ENCODE peak calls at places on chromosomes 2 and 18, in ten cellular contexts. I is fibroblast of pulmonary artery; F is tibial artery; L is CD8-positive, alpha-beta T cell; J is BJ; V is OCI-LY7; P is AG04449; T is left ventricle myocardium inferior; M is HCT116; K is ascending aorta. E is an unnamed sample.

GRCh38 chr18:11121426-11121825 is 27.9 kb downstream of the PIEZO2 start:
- DNase-seq in I (peak; percentile 41), F (no peak), L (no peak), J (no peak), V (no peak), P (no peak), T (no peak), M (no peak), K (no peak), E (no peak)

GRCh38 chr2:127584516-127585033 is 49.1 kb downstream of the MYO7B start:
- DNase-seq in I (no peak), F (no peak), L (no peak), J (no peak), V (no peak), P (no peak), T (no peak), M (no peak), K (peak; percentile 46), E (no peak)

GRCh38 chr18:24402209-24402785 is 4.7 kb upstream of the OSBPL1A start:
- DNase-seq in I (no peak), F (no peak), L (no peak), J (no peak), V (peak; percentile 4), P (no peak), T (no peak), M (no peak), K (no peak), E (no peak)

GRCh38 chr2:99689135-99689742 is 199.4 kb upstream of the REV1 start:
- DNase-seq in I (no peak), F (no peak), L (no peak), J (no peak), V (peak; percentile 18), P (no peak), T (no peak), M (no peak), K (no peak), E (no peak)

GRCh38 chr2:204842731-204843490 is 297.6 kb downstream of the PARD3B start:
- DNase-seq in I (peak; percentile 93), F (peak; percentile 49), L (no peak), J (peak; percentile 86), V (no peak), P (peak; percentile 83), T (no peak), M (no peak), K (peak; percentile 72), E (no peak)

GRCh38 chr2:174610243-174610995 is 12.8 kb upstream of the WIPF1 start:
- DNase-seq in I (no peak), F (no peak), L (no peak), J (no peak), V (peak; percentile 27), P (no peak), T (no peak), M (no peak), K (no peak), E (no peak)

GRCh38 chr18:7793100-7793499 is 226.0 kb downstream of the PTPRM start:
- DNase-seq in I (no peak), F (no peak), L (no peak), J (no peak), V (no peak), P (no peak), T (no peak), M (no peak), K (no peak), E (no peak)

GRCh38 chr18:21458322-21458721 is 142.2 kb downstream of the ESCO1 start:
- DNase-seq in I (no peak), F (no peak), L (no peak), J (no peak), V (no peak), P (no peak), T (peak; percentile 40), M (no peak), K (peak; percentile 71), E (no peak)

DNA sequence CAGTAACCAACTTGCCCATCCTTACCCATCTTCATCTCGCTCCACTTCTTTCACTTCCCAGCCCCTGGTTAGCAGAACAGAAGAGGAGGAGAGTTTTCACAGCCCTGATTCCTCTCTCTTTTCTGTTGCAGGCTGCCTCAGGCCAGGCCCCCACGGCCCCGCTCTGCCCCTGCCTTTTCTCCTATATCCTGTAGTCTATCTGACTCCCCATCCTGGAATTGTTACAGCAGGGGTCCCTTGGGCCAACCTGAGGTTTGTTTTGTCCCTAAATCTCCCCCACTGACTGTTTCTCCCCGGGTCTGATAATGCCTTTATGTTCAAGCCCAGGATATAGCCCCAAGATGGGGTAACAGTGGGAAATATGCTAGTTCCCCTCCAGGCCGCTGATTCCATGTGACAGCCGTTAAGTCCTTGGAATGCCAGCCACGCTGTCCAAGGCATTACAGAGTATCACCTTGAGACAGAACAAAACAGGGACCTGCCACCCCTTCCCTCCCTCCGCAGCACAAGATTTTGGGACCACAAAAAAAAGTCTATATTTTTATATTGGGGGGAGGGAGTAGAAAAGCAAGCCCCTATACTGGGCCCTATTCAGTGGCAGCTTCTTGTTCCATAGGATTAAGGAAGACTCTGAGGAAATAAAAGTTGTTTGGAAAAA is 1.4 kb downstream of the OST4 start:
- DNase-seq in I (no peak), F (no peak), L (no peak), J (no peak), V (no peak), P (no peak), T (no peak), M (no peak), K (no peak), E (no peak)
- H3K4me3 ChIP-seq in I (peak overlapping the region; percentile 98), F (peak overlapping the region; percentile 90), L (peak overlapping the region; percentile 84), J (peak overlapping the region; percentile 87), V (peak overlapping the region; percentile 93), P (peak overlapping the region; percentile 91), T (peak overlapping the region; percentile 94), M (peak overlapping the region; percentile 98), K (peak overlapping the region; percentile 81), E (peak overlapping the region; percentile 98)

GRCh38 chr2:63594622-63595021 is 5.9 kb downstream of the MDH1 start:
- DNase-seq in I (no peak), F (no peak), L (no peak), J (no peak), V (no peak), P (no peak), T (no peak), M (no peak), K (no peak), E (no peak)

GRCh38 chr2:63596487-63596886 is 7.7 kb downstream of the MDH1 start:
- DNase-seq in I (no peak), F (no peak), L (no peak), J (no peak), V (no peak), P (no peak), T (no peak), M (no peak), K (no peak), E (no peak)

GRCh38 chr2:63604666-63605065 is 15.9 kb downstream of the MDH1 start:
- DNase-seq in I (no peak), F (no peak), L (no peak), J (no peak), V (no peak), P (no peak), T (no peak), M (no peak), K (no peak), E (no peak)

GRCh38 chr2:63601061-63601460 is 12.3 kb downstream of the MDH1 start:
- DNase-seq in I (no peak), F (no peak), L (no peak), J (no peak), V (no peak), P (no peak), T (no peak), M (no peak), K (no peak), E (no peak)

GRCh38 chr2:63598971-63599370 is 10.2 kb downstream of the MDH1 start:
- DNase-seq in I (no peak), F (no peak), L (no peak), J (no peak), V (no peak), P (no peak), T (no peak), M (no peak), K (no peak), E (no peak)
- TF ChIP-seq CTCF in I (no peak), F (no peak), L (no peak), J (no peak), V (no peak), P (no peak), T (no peak), M (no peak), K (no peak), E (no peak)

GRCh38 chr18:77056399-77057015 is 76.1 kb downstream of the MBP start:
- DNase-seq in I (no peak), F (no peak), L (no peak), J (no peak), V (no peak), P (no peak), T (no peak), M (no peak), K (peak; percentile 65), E (no peak)

GRCh38 chr18:77054606-77055428 is 77.8 kb downstream of the MBP start:
- DNase-seq in I (peak; percentile 94), F (peak; percentile 81), L (peak; percentile 68), J (peak; percentile 31), V (peak; percentile 83), P (no peak), T (peak; percentile 84), M (no peak), K (peak; percentile 87), E (peak; percentile 86)

GRCh38 chr18:77057043-77057442 is 75.5 kb downstream of the MBP start:
- DNase-seq in I (no peak), F (peak; percentile 58), L (no peak), J (no peak), V (no peak), P (no peak), T (peak; percentile 62), M (no peak), K (peak; percentile 68), E (no peak)

GRCh38 chr18:77054288-77054605 is 78.3 kb downstream of the MBP start:
- DNase-seq in I (no peak), F (no peak), L (no peak), J (no peak), V (peak; percentile 32), P (no peak), T (no peak), M (no peak), K (no peak), E (no peak)

DNA sequence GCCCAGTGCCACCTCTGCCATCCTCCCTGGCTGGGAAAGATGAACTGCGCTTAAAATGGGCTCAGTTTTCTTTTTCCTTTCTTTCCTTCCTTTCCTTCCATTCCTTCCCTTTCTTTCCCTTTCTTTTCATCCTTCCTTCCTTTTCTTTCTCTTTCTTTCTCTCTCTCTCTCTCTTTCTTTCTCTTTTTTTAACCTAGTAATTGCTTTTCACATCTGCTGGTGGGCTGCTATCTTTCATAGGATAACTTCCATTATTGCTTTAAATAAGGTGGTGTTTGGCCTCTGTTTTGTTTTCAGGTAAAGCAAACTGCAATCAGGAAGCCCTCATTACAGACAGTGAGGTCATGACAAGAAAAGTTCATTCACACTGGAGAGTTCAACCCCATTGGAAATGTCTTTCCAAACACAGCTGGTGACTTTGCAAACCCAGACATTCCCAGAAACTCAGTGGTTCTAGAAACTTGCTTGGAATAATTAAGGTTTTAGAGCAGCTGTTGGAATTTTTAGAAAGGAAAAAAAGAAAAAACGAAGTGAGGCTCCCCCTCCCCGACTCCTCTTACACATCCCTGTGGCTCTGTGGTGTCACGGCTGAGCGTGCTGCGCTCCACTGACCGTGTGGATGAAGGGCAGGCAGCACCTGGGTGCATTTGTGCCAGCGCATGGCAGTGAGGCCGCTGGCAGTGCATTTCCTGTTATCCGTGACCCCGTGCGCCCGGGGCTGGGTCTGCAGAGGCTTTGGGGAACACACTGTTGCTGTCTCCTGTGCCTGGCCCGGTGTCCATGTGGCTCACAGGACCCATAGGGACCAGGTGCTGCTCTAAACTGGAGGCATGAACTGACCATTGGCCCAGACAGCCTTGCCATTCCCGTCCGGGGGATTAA is 76.9 kb downstream of the MBP start:
- DNase-seq in I (no peak), F (no peak), L (no peak), J (no peak), V (peak; percentile 62), P (no peak), T (no peak), M (no peak), K (peak; percentile 70), E (no peak)
- H3K4me3 ChIP-seq in I (no peak overlapping the region), F (no peak overlapping the region), L (no peak overlapping the region), J (no peak overlapping the region), V (peak overlapping the region; percentile 49), P (no peak overlapping the region), T (no peak overlapping the region), M (no peak overlapping the region), K (no peak overlapping the region), E (no peak overlapping the region)

GRCh38 chr2:190635781-190636180 is 13.1 kb upstream of the NAB1 start:
- DNase-seq in I (no peak), F (no peak), L (no peak), J (no peak), V (no peak), P (no peak), T (no peak), M (no peak), K (no peak), E (no peak)
- TF ChIP-seq CTCF in I (peak; percentile 14), F (no peak), L (no peak), J (no peak), V (peak; percentile 42), P (no peak), T (no peak), M (peak; percentile 44), K (peak; percentile 17), E (peak; percentile 49)

E was measured in GM12864.